ENCODE peak calls at places on chromosomes 12 and 14, in seven cellular contexts. T, B, D, E, M, Q and X are unnamed samples.

GRCh38 chr14:98498019-98498885 is 773.7 kb downstream of the BCL11B start:
- DNase-seq in T (no peak), B (no peak), D (no peak), E (no peak), M (no peak), Q (no peak), X (no peak)

GRCh38 chr12:45670339-45671065 is 59.0 kb upstream of the ARID2 start:
- DNase-seq in T (no peak), B (no peak), D (no peak), E (no peak), M (no peak), Q (no peak), X (no peak)

GRCh38 chr12:109540526-109541411 is 32.5 kb downstream of the MMAB start:
- DNase-seq in T (no peak), B (no peak), D (no peak), E (no peak), M (no peak), Q (no peak), X (no peak)

GRCh38 chr14:58287607-58288042 is 10.7 kb upstream of the ARID4A start:
- DNase-seq in T (no peak), B (no peak), D (no peak), E (no peak), M (no peak), Q (no peak), X (no peak)

GRCh38 chr12:66405395-66405794 is 103.1 kb downstream of the HELB start:
- DNase-seq in T (no peak), B (peak; percentile 70), D (no peak), E (no peak), M (no peak), Q (peak; percentile 52), X (no peak)

GRCh38 chr12:95529693-95530225 is 21.5 kb downstream of the USP44 start:
- DNase-seq in T (no peak), B (no peak), D (no peak), E (no peak), M (no peak), Q (no peak), X (no peak)

GRCh38 chr12:93145086-93145485 is 216.0 kb upstream of the EEA1 start:
- DNase-seq in T (no peak), B (no peak), D (no peak), E (no peak), M (no peak), Q (no peak), X (no peak)

GRCh38 chr12:55385911-55386310 is 14.4 kb upstream of the OR6C65 start:
- DNase-seq in T (no peak), B (no peak), D (peak; percentile 31), E (no peak), M (no peak), Q (no peak), X (no peak)

GRCh38 chr12:109997393-109997792 is 1.2 kb upstream of the GIT2 start:
- DNase-seq in T (no peak), B (no peak), D (no peak), E (no peak), M (no peak), Q (no peak), X (no peak)

GRCh38 chr12:131824450-131824849 is 3.7 kb upstream of the MMP17 start:
- DNase-seq in T (no peak), B (no peak), D (no peak), E (no peak), M (no peak), Q (no peak), X (no peak)

GRCh38 chr12:74539765-74540526 is 2.3 kb downstream of the ATXN7L3B start:
- DNase-seq in T (no peak), B (no peak), D (no peak), E (peak; percentile 2), M (no peak), Q (no peak), X (no peak)

GRCh38 chr14:59771577-59771976 is 99.0 kb downstream of the RTN1 start:
- DNase-seq in T (no peak), B (peak; percentile 87), D (no peak), E (no peak), M (no peak), Q (peak; percentile 85), X (no peak)
- H3K27ac ChIP-seq in T (no peak overlapping the region), B (no peak overlapping the region), D (no peak overlapping the region), E (no peak overlapping the region), M (no peak overlapping the region), Q (no peak overlapping the region), X (no peak overlapping the region)

DNA sequence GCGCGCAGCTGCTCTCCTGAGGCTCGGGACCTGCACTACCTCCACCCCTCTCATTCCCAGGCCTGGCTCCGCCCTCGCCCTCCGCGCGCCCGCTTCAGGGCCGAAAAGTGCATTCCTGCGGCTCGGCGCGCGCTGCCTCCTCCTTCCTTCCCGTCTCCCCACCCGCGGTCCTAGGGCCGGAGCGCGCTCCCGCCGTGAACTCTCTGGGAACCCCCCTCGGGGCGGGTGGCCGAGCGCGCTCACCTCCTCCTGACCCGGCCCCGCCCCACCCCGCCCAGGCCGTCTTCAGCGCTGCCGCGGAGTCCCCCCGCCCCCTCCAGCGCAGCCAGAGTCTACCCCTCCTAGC is 11.2 kb downstream of the RARG start:
- DNase-seq in T (peak; percentile 97), B (peak; percentile 96), D (peak; percentile 96), E (peak; percentile 98), M (peak; percentile 93), Q (peak; percentile 88), X (peak; percentile 95)
- H3K4me1 ChIP-seq in T (peaks cover 63% of the 10 kb centered on the region), B (peaks cover 43% of the 10 kb centered on the region), D (peaks cover 37% of the 10 kb centered on the region), E (peaks cover 53% of the 10 kb centered on the region), M (peaks cover 30% of the 10 kb centered on the region), Q (peaks cover 59% of the 10 kb centered on the region), X (peaks cover 56% of the 10 kb centered on the region)

DNA sequence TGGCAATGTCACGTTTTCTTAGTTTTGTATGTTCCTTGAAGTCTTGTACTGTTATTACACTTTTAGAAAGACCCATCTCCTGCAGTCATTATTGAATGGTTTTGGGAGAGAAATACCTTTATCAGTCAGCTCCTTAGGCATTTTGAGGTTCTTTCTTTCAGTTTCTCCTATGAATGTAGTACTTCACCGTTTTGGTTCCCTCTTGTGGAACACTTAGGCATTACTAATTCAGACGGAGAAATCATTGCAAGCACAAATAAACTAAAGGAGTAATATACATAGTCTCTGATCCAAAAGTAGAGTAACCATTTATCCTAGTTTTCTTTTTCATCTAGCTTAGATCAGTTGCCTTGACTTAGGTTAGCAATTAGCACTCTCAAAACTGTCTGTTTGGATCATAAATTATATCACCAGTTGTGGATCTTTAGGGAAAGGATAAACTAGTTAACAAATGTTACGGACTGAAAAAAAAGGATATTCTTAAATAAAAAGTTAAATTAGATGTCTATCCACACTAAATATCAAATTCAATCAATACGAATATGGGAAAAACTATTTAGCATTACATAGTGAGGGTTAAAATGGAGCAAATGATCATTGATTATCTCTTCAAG is 1538.3 kb upstream of the SEL1L start:
- DNase-seq in T (peak; percentile 12), B (no peak), D (no peak), E (peak; percentile 28), M (no peak), Q (no peak), X (no peak)
- TF ChIP-seq CTCF in T (no peak), B (peak; percentile 32), D (peak; percentile 74), E (no peak), M (no peak), Q (peak; percentile 12), X (no peak)

DNA sequence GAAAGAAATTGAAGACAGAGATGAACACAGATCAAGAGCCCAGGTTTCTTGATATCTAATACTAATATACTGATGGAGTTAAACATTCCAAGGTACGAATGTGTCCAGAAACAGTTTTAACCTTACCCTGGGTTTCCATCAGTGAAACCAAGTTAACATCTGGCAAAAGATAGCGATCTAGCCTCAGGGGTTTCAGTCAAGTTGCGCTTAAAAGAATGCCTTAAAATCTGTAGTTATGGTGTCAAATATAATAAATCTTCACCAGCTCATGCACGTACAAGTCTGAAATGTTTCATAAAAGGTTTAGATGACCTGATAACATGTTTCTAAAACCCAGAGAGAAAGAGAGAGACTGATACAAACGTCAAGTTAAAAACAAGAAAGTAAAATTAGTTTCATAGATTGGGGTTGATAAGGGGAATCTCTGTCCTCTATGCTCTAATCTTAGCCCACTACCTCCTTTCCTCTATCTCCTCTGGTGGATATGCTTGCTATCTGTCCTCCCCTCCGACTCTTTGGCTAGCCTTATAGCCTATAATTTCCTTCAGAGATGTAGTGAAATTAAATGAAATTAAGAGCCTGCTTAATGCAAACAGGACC is 18.6 kb upstream of the FOS start:
- DNase-seq in T (no peak), B (no peak), D (no peak), E (no peak), M (no peak), Q (no peak), X (no peak)
- H3K27ac ChIP-seq in T (peak overlapping the region; percentile 88), B (peak overlapping the region; percentile 99), D (no peak overlapping the region), E (peak overlapping the region; percentile 94), M (peak overlapping the region; percentile 99), Q (peak overlapping the region; percentile 98), X (peak overlapping the region; percentile 95)

GRCh38 chr12:3035815-3036702 is 41.1 kb upstream of the TSPAN9 start:
- DNase-seq in T (no peak), B (no peak), D (no peak), E (peak; percentile 34), M (no peak), Q (no peak), X (no peak)

GRCh38 chr12:3034067-3034750 is 43.0 kb upstream of the TSPAN9 start:
- DNase-seq in T (peak; percentile 79), B (peak; percentile 57), D (peak; percentile 93), E (peak; percentile 88), M (peak; percentile 61), Q (peak; percentile 41), X (no peak)

GRCh38 chr12:3036901-3037600 is 40.1 kb upstream of the TSPAN9 start:
- DNase-seq in T (no peak), B (no peak), D (no peak), E (no peak), M (no peak), Q (no peak), X (no peak)

GRCh38 chr12:3033538-3033865 is 43.7 kb upstream of the TSPAN9 start:
- DNase-seq in T (no peak), B (no peak), D (no peak), E (no peak), M (no peak), Q (no peak), X (no peak)

GRCh38 chr12:3035171-3035570 is 42.0 kb upstream of the TSPAN9 start:
- DNase-seq in T (no peak), B (peak; percentile 24), D (no peak), E (peak; percentile 31), M (no peak), Q (no peak), X (no peak)
- H3K4me1 ChIP-seq in T (no peaks in the 10 kb centered on the region), B (no peaks in the 10 kb centered on the region), D (no peaks in the 10 kb centered on the region), E (peaks cover 13% of the 10 kb centered on the region), M (no peaks in the 10 kb centered on the region), Q (peaks cover 7% of the 10 kb centered on the region), X (peaks cover 10% of the 10 kb centered on the region)